ENCODE peak calls at places on chromosomes 2 and 18, in eight cellular contexts. F, T, C, Y, D, U, H and O are unnamed samples.

GRCh38 chr2:98608118-98608961 is at the start of the genes COA5 and UNC50:
- DNase-seq in F (peak; percentile 94), D (peak; percentile 94), T (peak; percentile 87), U (peak; percentile 77), H (peak; percentile 92), C (peak; percentile 87), Y (peak; percentile 93), O (peak; percentile 93)

GRCh38 chr2:25720575-25720974 is 47.2 kb upstream of the DTNB start:
- DNase-seq in F (no peak), U (no peak), T (no peak), H (no peak), Y (no peak), C (no peak), D (no peak), O (no peak)

GRCh38 chr2:27351802-27352598 is 4.6 kb downstream of the GTF3C2 start:
- DNase-seq in T (no peak), F (no peak), Y (no peak), H (no peak), C (no peak), D (no peak), U (no peak), O (no peak)

GRCh38 chr2:138827426-138828054 is 47.4 kb upstream of the NXPH2 start:
- DNase-seq in D (peak; percentile 77), F (peak; percentile 71), U (no peak), Y (peak; percentile 81), H (no peak), C (peak; percentile 78), T (peak; percentile 73), O (peak; percentile 67)

GRCh38 chr2:121803503-121803902 is 48.1 kb downstream of the TSN start:
- DNase-seq in F (no peak), H (no peak), U (no peak), C (no peak), D (no peak), Y (no peak), T (no peak), O (no peak)

GRCh38 chr2:3536682-3537632 is 17.6 kb upstream of the ADI1 start:
- DNase-seq in Y (peak; percentile 65), T (peak; percentile 37), H (peak; percentile 61), U (no peak), C (peak; percentile 60), D (peak; percentile 66), F (no peak), O (peak; percentile 47)

GRCh38 chr2:201220102-201220570 is 37.2 kb downstream of the CASP10 start:
- DNase-seq in Y (peak; percentile 70), D (peak; percentile 71), C (no peak), F (peak; percentile 54), U (no peak), H (no peak), T (no peak), O (no peak)

GRCh38 chr2:72112421-72112820 is 35.2 kb downstream of the CYP26B1 start:
- DNase-seq in T (peak; percentile 76), H (no peak), Y (peak; percentile 32), F (no peak), D (peak; percentile 36), C (peak; percentile 47), U (no peak), O (peak; percentile 60)

GRCh38 chr2:210655229-210655628 is 98.8 kb downstream of the CPS1 start:
- DNase-seq in H (no peak), Y (peak; percentile 44), U (no peak), F (no peak), D (peak; percentile 16), T (no peak), C (peak; percentile 5), O (no peak)

GRCh38 chr18:22391571-22392359 is 25.9 kb downstream of the CTAGE1 start:
- DNase-seq in C (peak; percentile 95), U (peak; percentile 27), F (no peak), D (peak; percentile 85), T (peak; percentile 94), Y (peak; percentile 89), H (no peak), O (peak; percentile 90)

GRCh38 chr2:40418614-40419013 is 33.3 kb downstream of the SLC8A1 start:
- DNase-seq in F (no peak), U (no peak), Y (no peak), H (no peak), T (no peak), D (no peak), C (no peak), O (no peak)

GRCh38 chr2:163132850-163133249 is 294.3 kb upstream of the KCNH7 start:
- DNase-seq in T (peak; percentile 43), C (peak; percentile 14), U (no peak), D (peak; percentile 19), Y (peak; percentile 29), H (no peak), F (peak; percentile 48), O (peak; percentile 3)

GRCh38 chr2:138201326-138201725 is 237.1 kb downstream of the HNMT start:
- DNase-seq in C (peak; percentile 29), Y (peak; percentile 8), D (peak; percentile 37), T (no peak), U (no peak), F (peak; percentile 7), H (no peak), O (peak; percentile 2)

GRCh38 chr2:71223767-71224333 is 3.1 kb downstream of the PAIP2B start:
- DNase-seq in T (peak; percentile 74), D (peak; percentile 33), C (peak; percentile 46), Y (peak; percentile 42), H (peak; percentile 60), F (peak; percentile 83), U (peak; percentile 24), O (peak; percentile 34)

GRCh38 chr2:60555794-60556161 is 2.3 kb upstream of the BCL11A start:
- DNase-seq in H (no peak), T (no peak), U (no peak), F (no peak), D (no peak), C (no peak), Y (no peak), O (no peak)

GRCh38 chr2:104321141-104321799 is 532.6 kb upstream of the POU3F3 start:
- DNase-seq in U (no peak), H (no peak), F (no peak), T (no peak), D (no peak), C (no peak), Y (no peak), O (no peak)

GRCh38 chr2:174780191-174780590 is 15.9 kb upstream of the CHRNA1 start:
- DNase-seq in C (no peak), T (peak; percentile 10), Y (no peak), D (no peak), U (no peak), H (no peak), F (no peak), O (peak; percentile 39)

GRCh38 chr18:9792565-9793226 is 84.6 kb downstream of the RAB31 start:
- DNase-seq in C (no peak), U (no peak), D (no peak), T (peak; percentile 33), H (no peak), F (no peak), Y (no peak), O (no peak)
- TF ChIP-seq CTCF in C (peak; percentile 54), U (peak; percentile 36), D (peak; percentile 59), T (peak; percentile 76), H (no peak), F (peak; percentile 51), Y (peak; percentile 44), O (peak; percentile 33)

DNA sequence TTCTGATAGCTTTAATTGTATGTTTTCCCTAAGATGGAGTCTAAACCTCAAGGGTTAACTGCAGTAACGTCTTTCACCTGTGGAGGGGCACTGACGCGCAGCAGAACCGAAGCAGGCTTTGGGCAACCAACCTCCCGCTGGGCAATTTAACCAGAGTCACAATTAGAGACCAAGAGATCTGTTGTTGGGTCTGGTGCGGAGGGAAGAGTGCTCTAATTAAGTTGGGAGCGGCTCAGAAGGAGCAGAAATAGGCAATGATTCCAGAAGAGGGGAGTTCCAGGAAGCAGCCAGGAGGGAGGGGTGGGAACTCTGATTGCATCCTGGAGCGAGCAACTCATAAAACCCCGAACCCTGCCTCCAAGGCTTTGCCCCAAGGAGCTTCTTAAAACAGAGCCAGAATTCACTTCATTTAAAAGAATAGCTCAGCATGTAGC is 245.8 kb downstream of the PAX3 start:
- DNase-seq in U (no peak), C (no peak), T (peak; percentile 17), F (peak; percentile 15), Y (no peak), D (no peak), H (no peak), O (no peak)
- H3K4me3 ChIP-seq in U (no peak overlapping the region), C (no peak overlapping the region), T (no peak overlapping the region), F (no peak overlapping the region), Y (no peak overlapping the region), D (no peak overlapping the region), H (no peak overlapping the region), O (no peak overlapping the region)

GRCh38 chr18:10271481-10271880 is 183.0 kb upstream of the APCDD1 start:
- DNase-seq in C (peak; percentile 78), U (peak; percentile 41), F (no peak), D (peak; percentile 47), H (no peak), T (no peak), Y (no peak), O (peak; percentile 70)

GRCh38 chr18:10269226-10269625 is 185.2 kb upstream of the APCDD1 start:
- DNase-seq in U (no peak), H (no peak), T (no peak), C (no peak), F (no peak), Y (no peak), D (peak; percentile 27), O (no peak)

GRCh38 chr18:10274327-10274726 is 180.1 kb upstream of the APCDD1 start:
- DNase-seq in C (peak; percentile 79), U (no peak), D (peak; percentile 71), T (no peak), F (no peak), Y (peak; percentile 44), H (no peak), O (peak; percentile 89)

GRCh38 chr18:10266236-10266585 is 188.2 kb upstream of the APCDD1 start:
- DNase-seq in Y (no peak), C (no peak), D (no peak), F (no peak), T (no peak), U (no peak), H (no peak), O (peak; percentile 34)

DNA sequence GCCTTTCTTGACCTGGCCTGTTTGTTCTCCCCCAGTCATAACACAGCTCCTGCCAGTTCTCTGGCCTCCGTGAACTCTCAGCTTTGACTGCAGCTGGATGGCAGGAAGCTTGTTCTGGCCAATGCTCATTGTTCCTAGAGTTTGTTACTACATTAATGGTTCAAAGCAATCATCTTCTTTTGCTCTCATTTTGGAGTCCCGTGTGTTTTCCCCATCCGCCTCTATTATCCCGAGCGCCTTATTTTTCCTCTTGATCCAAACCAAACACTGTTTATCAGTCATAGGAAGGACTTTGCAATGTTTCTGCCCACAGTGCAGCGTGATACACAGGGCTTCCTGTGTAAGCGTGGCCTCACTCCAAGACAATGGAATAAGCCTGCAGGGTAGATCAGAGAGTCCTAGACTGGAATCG is 184.3 kb upstream of the APCDD1 start:
- DNase-seq in Y (peak; percentile 82), H (no peak), F (no peak), U (peak; percentile 74), D (peak; percentile 86), T (no peak), C (peak; percentile 40), O (peak; percentile 34)
- TF ChIP-seq CTCF in Y (no peak), H (no peak), F (no peak), U (no peak), D (no peak), T (no peak), C (no peak), O (no peak)

DNA sequence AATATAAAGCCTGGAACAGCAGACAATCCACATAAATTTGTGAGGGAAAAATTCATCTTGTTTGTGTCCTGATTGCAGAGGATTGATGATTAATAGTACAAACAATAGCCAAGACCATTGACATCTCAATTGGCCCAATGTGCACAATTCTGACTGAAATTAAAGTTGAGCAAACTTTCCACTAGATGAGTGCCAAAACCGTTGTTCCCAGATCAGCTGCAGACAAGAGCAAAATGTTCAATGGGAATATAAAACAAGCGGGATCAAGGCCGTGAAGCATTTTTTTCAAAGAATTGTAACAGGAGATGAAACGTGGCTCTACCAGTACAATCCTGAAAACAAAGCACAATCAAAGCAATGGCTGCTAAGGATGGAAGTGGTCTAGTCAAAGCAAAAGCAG is 56.0 kb upstream of the KIF5C start:
- DNase-seq in H (no peak), U (no peak), F (no peak), Y (no peak), T (no peak), C (peak; percentile 22), D (no peak), O (no peak)
- H3K4me3 ChIP-seq in H (no peak overlapping the region), U (no peak overlapping the region), F (no peak overlapping the region), Y (no peak overlapping the region), T (no peak overlapping the region), C (no peak overlapping the region), D (no peak overlapping the region), O (no peak overlapping the region)